ENCODE peak calls at places on chromosomes 2 and 18, in seven cellular contexts. One of them, this sample, is unnamed.

GRCh38 chr2:233799716-233800115 is 21.6 kb downstream of the MROH2A start:
- DNase-seq in NCI-H1092: no peak
- DNase-seq in naive thymus-derived CD8-positive, alpha-beta T cell: no peak
- DNase-seq in NT2/D1: no peak
- DNase-seq in adipocyte: no peak
- DNase-seq in heart left ventricle: no peak
- DNase-seq in skeletal muscle cell: no peak
- DNase-seq in this sample: no peak

GRCh38 chr2:240426797-240427721 is 8.4 kb upstream of the GPC1 start:
- DNase-seq in NT2/D1: no peak
- DNase-seq in adipocyte: no peak
- DNase-seq in NCI-H1092: no peak
- DNase-seq in naive thymus-derived CD8-positive, alpha-beta T cell: no peak
- DNase-seq in heart left ventricle: no peak
- DNase-seq in skeletal muscle cell: peak
- DNase-seq in this sample: no peak

GRCh38 chr2:58734365-58734764 is 493.2 kb upstream of the FANCL start:
- DNase-seq in adipocyte: no peak
- DNase-seq in NT2/D1: no peak
- DNase-seq in skeletal muscle cell: no peak
- DNase-seq in naive thymus-derived CD8-positive, alpha-beta T cell: no peak
- DNase-seq in NCI-H1092: no peak
- DNase-seq in heart left ventricle: no peak
- DNase-seq in this sample: no peak

GRCh38 chr2:241811209-241811951 is 2.4 kb downstream of the NEU4 start:
- DNase-seq in NCI-H1092: no peak
- DNase-seq in heart left ventricle: peak
- DNase-seq in naive thymus-derived CD8-positive, alpha-beta T cell: no peak
- DNase-seq in adipocyte: no peak
- DNase-seq in NT2/D1: no peak
- DNase-seq in skeletal muscle cell: no peak
- DNase-seq in this sample: no peak

GRCh38 chr2:168174761-168175160 is 72.6 kb downstream of the STK39 start:
- DNase-seq in adipocyte: no peak
- DNase-seq in NCI-H1092: no peak
- DNase-seq in heart left ventricle: no peak
- DNase-seq in NT2/D1: no peak
- DNase-seq in naive thymus-derived CD8-positive, alpha-beta T cell: no peak
- DNase-seq in skeletal muscle cell: no peak
- DNase-seq in this sample: no peak

GRCh38 chr2:94759211-94759610 is 112.0 kb upstream of the TEKT4 start:
- DNase-seq in NCI-H1092: no peak
- DNase-seq in skeletal muscle cell: no peak
- DNase-seq in naive thymus-derived CD8-positive, alpha-beta T cell: no peak
- DNase-seq in adipocyte: peak
- DNase-seq in heart left ventricle: no peak
- DNase-seq in NT2/D1: peak
- DNase-seq in this sample: no peak

GRCh38 chr18:11544060-11544633 is 65.2 kb upstream of the SLC35G4 start:
- DNase-seq in NCI-H1092: no peak
- DNase-seq in adipocyte: no peak
- DNase-seq in heart left ventricle: no peak
- DNase-seq in NT2/D1: no peak
- DNase-seq in naive thymus-derived CD8-positive, alpha-beta T cell: no peak
- DNase-seq in skeletal muscle cell: no peak
- DNase-seq in this sample: no peak

GRCh38 chr18:75276813-75277628 is 66.4 kb downstream of the TSHZ1 start:
- DNase-seq in heart left ventricle: no peak
- DNase-seq in NCI-H1092: no peak
- DNase-seq in adipocyte: peak
- DNase-seq in skeletal muscle cell: peak
- DNase-seq in NT2/D1: no peak
- DNase-seq in naive thymus-derived CD8-positive, alpha-beta T cell: no peak
- DNase-seq in this sample: no peak

GRCh38 chr2:110991951-110992350 is 128.8 kb upstream of the BCL2L11 start:
- DNase-seq in NCI-H1092: no peak
- DNase-seq in naive thymus-derived CD8-positive, alpha-beta T cell: no peak
- DNase-seq in heart left ventricle: no peak
- DNase-seq in NT2/D1: no peak
- DNase-seq in adipocyte: no peak
- DNase-seq in skeletal muscle cell: no peak
- DNase-seq in this sample: no peak

GRCh38 chr2:143730155-143730949 is 601.1 kb downstream of the ARHGAP15 start:
- DNase-seq in adipocyte: peak
- DNase-seq in skeletal muscle cell: no peak
- DNase-seq in NT2/D1: no peak
- DNase-seq in heart left ventricle: no peak
- DNase-seq in naive thymus-derived CD8-positive, alpha-beta T cell: no peak
- DNase-seq in NCI-H1092: no peak
- DNase-seq in this sample: peak